ENCODE peak calls at places on chromosomes 6 and 20, in eight cellular contexts. R, O, X, K, Z, W, J and V are unnamed samples.
A peak's percentile ranks its signal among the peaks of the same experiment; 100 is the strongest.

GRCh38 chr6:75210885-75211739 is 5.3 kb upstream of the COL12A1 start:
- DNase-seq in R (peak; percentile 40), O (no peak), X (peak; percentile 76), K (peak; percentile 78), Z (no peak), W (no peak), J (peak; percentile 54), V (peak; percentile 58)

GRCh38 chr6:68632620-68633195 is 2.4 kb upstream of the ADGRB3 start:
- DNase-seq in R (no peak), O (no peak), X (no peak), K (no peak), Z (no peak), W (no peak), J (no peak), V (no peak)

GRCh38 chr6:4910060-4910746 is 93.6 kb downstream of the RPP40 start:
- DNase-seq in R (no peak), O (no peak), X (no peak), K (no peak), Z (no peak), W (no peak), J (peak; percentile 35), V (peak; percentile 32)

GRCh38 chr6:98516869-98517268 is 317.5 kb upstream of the POU3F2 start:
- DNase-seq in R (no peak), O (no peak), X (no peak), K (no peak), Z (no peak), W (no peak), J (no peak), V (no peak)

GRCh38 chr6:163728442-163729126 is 314.1 kb downstream of the QKI start:
- DNase-seq in R (no peak), O (no peak), X (no peak), K (no peak), Z (no peak), W (no peak), J (no peak), V (no peak)

GRCh38 chr20:41037172-41037571 is 8.6 kb downstream of the TOP1 start:
- DNase-seq in R (no peak), O (no peak), X (no peak), K (no peak), Z (no peak), W (no peak), J (no peak), V (no peak)

GRCh38 chr20:21048841-21049273 is 57.3 kb downstream of the LINC00237 start:
- DNase-seq in R (peak; percentile 71), O (peak; percentile 5), X (no peak), K (peak; percentile 3), Z (no peak), W (peak; percentile 36), J (no peak), V (peak; percentile 18)

GRCh38 chr6:133632206-133632605 is 256.7 kb upstream of the TCF21 start:
- DNase-seq in R (no peak), O (no peak), X (no peak), K (peak; percentile 56), Z (no peak), W (no peak), J (no peak), V (no peak)

GRCh38 chr20:23773579-23773978 is 22.8 kb upstream of the CST1 start:
- DNase-seq in R (no peak), O (no peak), X (no peak), K (no peak), Z (no peak), W (no peak), J (no peak), V (no peak)

GRCh38 chr6:20205722-20206154 is 6.5 kb downstream of the MBOAT1 start:
- DNase-seq in R (no peak), O (no peak), X (no peak), K (no peak), Z (peak; percentile 85), W (no peak), J (no peak), V (no peak)

GRCh38 chr6:27238010-27238983 is 9.2 kb upstream of the PRSS16 start:
- DNase-seq in R (no peak), O (no peak), X (no peak), K (no peak), Z (no peak), W (no peak), J (no peak), V (no peak)